ENCODE peak calls at places on chromosomes 13 and 19, in eight cellular contexts. O is B cell; L is activated naive CD8-positive, alpha-beta T cell treated with anti-CD3 and anti-CD28 coated beads, Interleukin-2, amount 50 U/mL, for 16 hours; W is RWPE2; X is NCI-H2081 treated with DMSO at 0.1 percent for 48 hours; N is islet precursor cell; U is AG08396; F is CD8-positive, alpha-beta memory T cell. A is an unnamed sample.

GRCh38 chr13:21929400-21929799 is 258.5 kb downstream of the FGF9 start:
- DNase-seq in F (no peak), N (no peak), U (no peak), W (no peak), L (no peak), O (no peak), X (no peak), A (no peak)

GRCh38 chr13:37534181-37534580 is 64.4 kb downstream of the POSTN start:
- DNase-seq in X (no peak), F (no peak), L (no peak), O (no peak), W (no peak), U (peak), N (no peak), A (peak)

GRCh38 chr13:54366728-54367127 is 1338.1 kb downstream of the OLFM4 start:
- DNase-seq in N (no peak), X (no peak), L (no peak), F (no peak), U (no peak), W (no peak), O (no peak), A (no peak)

GRCh38 chr19:50384685-50385535 is 763 bp downstream of the POLD1 start:
- DNase-seq in N (no peak), O (peak), L (no peak), X (no peak), W (no peak), U (peak), F (no peak), A (peak)

GRCh38 chr13:23622991-23623390 is 52.8 kb downstream of the TNFRSF19 start:
- DNase-seq in N (no peak), L (no peak), X (no peak), O (no peak), F (no peak), U (no peak), W (no peak), A (no peak)

GRCh38 chr19:12331211-12331941 is 2.1 kb downstream of the ZNF563 start:
- DNase-seq in F (peak), W (no peak), X (no peak), L (peak), N (no peak), U (no peak), O (peak), A (no peak)

GRCh38 chr13:42964681-42965305 is 27.2 kb downstream of the EPSTI1 start:
- DNase-seq in O (no peak), F (no peak), W (no peak), U (no peak), X (no peak), L (no peak), N (no peak), A (no peak)

GRCh38 chr13:73922728-73923393 is 211.3 kb downstream of the KLF12 start:
- DNase-seq in F (no peak), L (no peak), N (no peak), W (no peak), U (no peak), O (no peak), X (no peak), A (no peak)

GRCh38 chr13:26568132-26568815 is 10.8 kb downstream of the WASF3 start:
- DNase-seq in L (no peak), O (no peak), W (no peak), N (no peak), F (no peak), X (no peak), U (no peak), A (no peak)

GRCh38 chr13:50969691-50970090 is 60.1 kb downstream of the RNASEH2B start:
- DNase-seq in L (no peak), O (no peak), N (peak), F (no peak), W (no peak), U (no peak), X (no peak), A (no peak)

GRCh38 chr19:50870417-50871089 is 2.7 kb upstream of the KLK2 start:
- DNase-seq in L (no peak), F (no peak), O (no peak), W (no peak), X (no peak), U (no peak), N (no peak), A (no peak)

GRCh38 chr19:16370671-16371391 is 46.2 kb downstream of the KLF2 start:
- DNase-seq in O (no peak), L (no peak), N (no peak), U (no peak), W (no peak), F (peak), X (no peak), A (no peak)

GRCh38 chr13:49927755-49928154 is 8.4 kb downstream of the SPRYD7 start:
- DNase-seq in X (no peak), U (peak), O (no peak), F (no peak), W (no peak), N (no peak), L (no peak), A (no peak)

GRCh38 chr19:15297416-15298224 is 34.7 kb downstream of the BRD4 start:
- DNase-seq in F (peak), L (no peak), W (no peak), X (no peak), N (peak), U (no peak), O (no peak), A (peak)

GRCh38 chr13:99013951-99014350 is 36.1 kb upstream of the DOCK9 start:
- DNase-seq in L (no peak), N (peak), U (no peak), O (no peak), X (no peak), W (no peak), F (no peak), A (no peak)

GRCh38 chr19:17264641-17264979 is at the start of gene USHBP1:
- DNase-seq in U (no peak), O (no peak), X (no peak), N (no peak), L (no peak), W (no peak), F (no peak), A (no peak)

GRCh38 chr19:47644199-47644598 is 35.3 kb downstream of the BICRA start:
- DNase-seq in W (no peak), L (no peak), U (no peak), X (no peak), F (no peak), O (no peak), N (no peak), A (no peak)

GRCh38 chr13:50893211-50893852 is 16.3 kb upstream of the RNASEH2B start:
- DNase-seq in F (peak), L (no peak), O (peak), N (no peak), W (no peak), X (no peak), U (no peak), A (no peak)

A was measured in MG63.